ENCODE peak calls at places on chromosomes 1 and 21, in five cellular contexts. One of them, this sample, is unnamed.

GRCh38 chr21:44872568-44873355 is 728 bp downstream of the PTTG1IP start:
- DNase-seq in cardiac muscle cell: peak
- DNase-seq in pancreas: peak
- DNase-seq in endothelial cell: peak
- DNase-seq in mesothelial cell of epicardium: no peak
- DNase-seq in this sample: no peak

GRCh38 chr1:25570798-25571521 is 27.6 kb downstream of the LDLRAP1 start:
- DNase-seq in endothelial cell: no peak
- DNase-seq in pancreas: no peak
- DNase-seq in cardiac muscle cell: no peak
- DNase-seq in mesothelial cell of epicardium: no peak
- DNase-seq in this sample: no peak

GRCh38 chr1:41795205-41795762 is 123.4 kb downstream of the HIVEP3 start:
- DNase-seq in pancreas: no peak
- DNase-seq in endothelial cell: no peak
- DNase-seq in mesothelial cell of epicardium: no peak
- DNase-seq in cardiac muscle cell: peak
- DNase-seq in this sample: no peak

GRCh38 chr21:43323244-43324005 is 103.5 kb downstream of the SIK1 start:
- DNase-seq in mesothelial cell of epicardium: no peak
- DNase-seq in endothelial cell: no peak
- DNase-seq in cardiac muscle cell: no peak
- DNase-seq in pancreas: peak
- DNase-seq in this sample: no peak

GRCh38 chr1:150551049-150551783 is 2.0 kb downstream of the ADAMTSL4 start:
- DNase-seq in cardiac muscle cell: no peak
- DNase-seq in mesothelial cell of epicardium: no peak
- DNase-seq in pancreas: no peak
- DNase-seq in endothelial cell: no peak
- DNase-seq in this sample: no peak

GRCh38 chr1:229991104-229991513 is 75.9 kb upstream of the GALNT2 start:
- DNase-seq in cardiac muscle cell: no peak
- DNase-seq in pancreas: no peak
- DNase-seq in mesothelial cell of epicardium: no peak
- DNase-seq in endothelial cell: no peak
- DNase-seq in this sample: no peak

GRCh38 chr1:117646007-117646913 is 40.4 kb downstream of the TENT5C start:
- DNase-seq in cardiac muscle cell: peak
- DNase-seq in mesothelial cell of epicardium: no peak
- DNase-seq in endothelial cell: no peak
- DNase-seq in pancreas: no peak
- DNase-seq in this sample: peak

GRCh38 chr1:234562336-234562735 is 47.6 kb downstream of the IRF2BP2 start:
- DNase-seq in cardiac muscle cell: no peak
- DNase-seq in pancreas: no peak
- DNase-seq in mesothelial cell of epicardium: no peak
- DNase-seq in endothelial cell: no peak
- DNase-seq in this sample: no peak

GRCh38 chr1:23524716-23525401 is 6.2 kb downstream of the E2F2 start:
- DNase-seq in pancreas: no peak
- DNase-seq in cardiac muscle cell: no peak
- DNase-seq in mesothelial cell of epicardium: no peak
- DNase-seq in endothelial cell: no peak
- DNase-seq in this sample: no peak

GRCh38 chr1:81801032-81801833 is 499 bp downstream of the ADGRL2 start:
- DNase-seq in cardiac muscle cell: peak
- DNase-seq in pancreas: peak
- DNase-seq in mesothelial cell of epicardium: peak
- DNase-seq in endothelial cell: peak
- DNase-seq in this sample: peak

GRCh38 chr1:246081138-246081702 is 425.9 kb downstream of the SMYD3 start:
- DNase-seq in cardiac muscle cell: no peak
- DNase-seq in endothelial cell: no peak
- DNase-seq in pancreas: no peak
- DNase-seq in mesothelial cell of epicardium: no peak
- DNase-seq in this sample: no peak

GRCh38 chr1:3702990-3703728 is 49.1 kb upstream of the CCDC27 start:
- DNase-seq in mesothelial cell of epicardium: no peak
- DNase-seq in endothelial cell: no peak
- DNase-seq in pancreas: no peak
- DNase-seq in cardiac muscle cell: peak
- DNase-seq in this sample: no peak

GRCh38 chr21:32122082-32122481 is 156.8 kb downstream of the MIS18A start:
- DNase-seq in pancreas: no peak
- DNase-seq in mesothelial cell of epicardium: no peak
- DNase-seq in cardiac muscle cell: no peak
- DNase-seq in endothelial cell: no peak
- DNase-seq in this sample: no peak
- TF ChIP-seq CTCF in pancreas: no peak
- TF ChIP-seq CTCF in mesothelial cell of epicardium: no peak
- TF ChIP-seq CTCF in cardiac muscle cell: no peak
- TF ChIP-seq CTCF in endothelial cell: no peak
- TF ChIP-seq CTCF in this sample: no peak

GRCh38 chr1:1598720-1599029 is 1.3 kb downstream of the FNDC10 start:
- DNase-seq in mesothelial cell of epicardium: no peak
- DNase-seq in cardiac muscle cell: no peak
- DNase-seq in pancreas: no peak
- DNase-seq in endothelial cell: no peak
- DNase-seq in this sample: no peak

GRCh38 chr1:1598051-1598719 is 1.8 kb downstream of the FNDC10 start:
- DNase-seq in pancreas: no peak
- DNase-seq in endothelial cell: no peak
- DNase-seq in mesothelial cell of epicardium: no peak
- DNase-seq in cardiac muscle cell: no peak
- DNase-seq in this sample: no peak

GRCh38 chr1:1599919-1600860 is at the start of gene FNDC10:
- DNase-seq in cardiac muscle cell: no peak
- DNase-seq in pancreas: no peak
- DNase-seq in endothelial cell: peak
- DNase-seq in mesothelial cell of epicardium: no peak
- DNase-seq in this sample: no peak

GRCh38 chr1:1600861-1601563 is 1.1 kb upstream of the FNDC10 start:
- DNase-seq in cardiac muscle cell: no peak
- DNase-seq in pancreas: no peak
- DNase-seq in mesothelial cell of epicardium: no peak
- DNase-seq in endothelial cell: peak
- DNase-seq in this sample: no peak

GRCh38 chr1:1599030-1599916 is 662 bp downstream of the FNDC10 start:
- DNase-seq in mesothelial cell of epicardium: no peak
- DNase-seq in pancreas: no peak
- DNase-seq in endothelial cell: peak
- DNase-seq in cardiac muscle cell: peak
- DNase-seq in this sample: no peak
- TF ChIP-seq CTCF in mesothelial cell of epicardium: no peak
- TF ChIP-seq CTCF in pancreas: no peak
- TF ChIP-seq CTCF in endothelial cell: no peak
- TF ChIP-seq CTCF in cardiac muscle cell: no peak
- TF ChIP-seq CTCF in this sample: no peak

GRCh38 chr1:39157304-39157703 is 47.2 kb upstream of the MACF1 start:
- DNase-seq in mesothelial cell of epicardium: no peak
- DNase-seq in endothelial cell: no peak
- DNase-seq in cardiac muscle cell: no peak
- DNase-seq in pancreas: no peak
- DNase-seq in this sample: no peak

GRCh38 chr1:39158330-39159086 is 46.0 kb upstream of the MACF1 start:
- DNase-seq in endothelial cell: no peak
- DNase-seq in pancreas: peak
- DNase-seq in mesothelial cell of epicardium: no peak
- DNase-seq in cardiac muscle cell: peak
- DNase-seq in this sample: no peak

GRCh38 chr1:39163469-39163868 is 41.0 kb upstream of the MACF1 start:
- DNase-seq in pancreas: no peak
- DNase-seq in cardiac muscle cell: no peak
- DNase-seq in endothelial cell: no peak
- DNase-seq in mesothelial cell of epicardium: no peak
- DNase-seq in this sample: no peak

GRCh38 chr1:39159224-39160036 is 45.1 kb upstream of the MACF1 start:
- DNase-seq in pancreas: peak
- DNase-seq in endothelial cell: no peak
- DNase-seq in mesothelial cell of epicardium: no peak
- DNase-seq in cardiac muscle cell: no peak
- DNase-seq in this sample: no peak

DNA sequence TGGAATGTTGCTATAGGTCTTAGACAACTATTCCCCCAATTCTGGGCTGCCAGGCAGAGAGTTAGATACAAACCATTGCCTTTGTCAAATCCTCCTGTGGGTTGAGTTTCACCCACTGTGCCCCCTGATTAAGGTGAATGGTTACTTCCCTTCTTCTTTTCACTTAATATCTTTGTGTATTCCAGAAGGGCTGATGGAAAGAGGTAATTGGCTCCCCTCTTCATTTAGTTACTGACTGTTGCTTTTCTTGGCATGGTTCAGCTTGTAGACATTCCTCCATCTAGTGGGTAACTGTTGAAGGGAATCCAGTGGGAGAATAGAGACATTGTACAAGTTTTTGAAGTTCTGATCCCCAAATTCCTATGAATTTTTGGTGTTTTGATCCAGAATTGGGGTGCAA is 43.8 kb upstream of the MACF1 start:
- DNase-seq in endothelial cell: no peak
- DNase-seq in cardiac muscle cell: no peak
- DNase-seq in mesothelial cell of epicardium: no peak
- DNase-seq in pancreas: no peak
- DNase-seq in this sample: no peak
- TF ChIP-seq CTCF in endothelial cell: no peak
- TF ChIP-seq CTCF in cardiac muscle cell: peak
- TF ChIP-seq CTCF in mesothelial cell of epicardium: no peak
- TF ChIP-seq CTCF in pancreas: no peak
- TF ChIP-seq CTCF in this sample: peak

GRCh38 chr1:88300864-88301263 is 383.2 kb upstream of the PKN2 start:
- DNase-seq in mesothelial cell of epicardium: no peak
- DNase-seq in pancreas: no peak
- DNase-seq in cardiac muscle cell: no peak
- DNase-seq in endothelial cell: no peak
- DNase-seq in this sample: no peak

DNA sequence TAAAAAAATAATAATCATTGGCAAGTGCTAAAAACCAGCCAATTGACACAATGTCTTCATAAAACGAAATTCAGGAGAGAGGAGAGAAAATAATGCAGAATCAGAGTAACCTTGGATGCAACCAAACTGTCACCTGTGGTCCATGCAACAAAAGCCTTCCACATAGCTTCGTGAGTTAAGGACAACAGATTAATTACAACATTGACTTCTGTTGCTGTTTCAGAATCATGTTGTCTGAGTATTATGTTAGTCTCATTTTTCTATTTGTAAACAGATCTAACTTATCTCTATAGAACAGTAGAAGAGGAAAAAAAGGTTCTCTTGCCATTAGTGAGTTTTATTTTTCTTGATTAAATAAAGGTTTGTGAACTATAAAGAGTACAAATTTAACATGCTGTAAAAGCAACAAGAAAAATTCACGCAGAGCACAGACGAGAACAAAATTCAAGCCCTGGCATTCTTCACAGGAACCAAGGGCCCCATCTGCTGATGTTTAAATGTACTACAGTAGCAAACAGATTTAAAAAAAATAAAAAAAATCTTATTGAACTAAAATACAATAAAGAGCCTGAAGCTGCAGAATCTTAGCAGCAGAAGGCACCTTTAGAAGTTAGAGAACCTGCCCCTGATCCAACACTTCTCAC is 381.1 kb upstream of the PKN2 start:
- DNase-seq in cardiac muscle cell: peak
- DNase-seq in endothelial cell: peak
- DNase-seq in mesothelial cell of epicardium: no peak
- DNase-seq in pancreas: peak
- DNase-seq in this sample: peak
- TF ChIP-seq CTCF in cardiac muscle cell: peak
- TF ChIP-seq CTCF in endothelial cell: peak
- TF ChIP-seq CTCF in mesothelial cell of epicardium: peak
- TF ChIP-seq CTCF in pancreas: peak
- TF ChIP-seq CTCF in this sample: peak

GRCh38 chr1:32828341-32828740 is 10.9 kb downstream of the S100PBP start:
- DNase-seq in pancreas: no peak
- DNase-seq in cardiac muscle cell: peak
- DNase-seq in mesothelial cell of epicardium: no peak
- DNase-seq in endothelial cell: no peak
- DNase-seq in this sample: no peak
- TF ChIP-seq CTCF in pancreas: no peak
- TF ChIP-seq CTCF in cardiac muscle cell: peak
- TF ChIP-seq CTCF in mesothelial cell of epicardium: no peak
- TF ChIP-seq CTCF in endothelial cell: peak
- TF ChIP-seq CTCF in this sample: peak

GRCh38 chr21:41170442-41170841 is 2.5 kb downstream of the BACE2 start:
- DNase-seq in cardiac muscle cell: peak
- DNase-seq in mesothelial cell of epicardium: no peak
- DNase-seq in endothelial cell: peak
- DNase-seq in pancreas: peak
- DNase-seq in this sample: no peak
- TF ChIP-seq CTCF in cardiac muscle cell: peak
- TF ChIP-seq CTCF in mesothelial cell of epicardium: no peak
- TF ChIP-seq CTCF in endothelial cell: peak
- TF ChIP-seq CTCF in pancreas: peak
- TF ChIP-seq CTCF in this sample: peak

This sample was measured in AG09319.